ENCODE peak calls at places on chromosomes 4 and X, in four cellular contexts. Z is BJ, Q is foreskin fibroblast, O is RWPE1. P is an unnamed sample.

GRCh38 chr4:180657881-180658280 is 1585.3 kb upstream of the TENM3 start:
- DNase-seq in Z (no peak), Q (no peak), O (no peak), P (no peak)

GRCh38 chrX:111868726-111869638 is 7.0 kb upstream of the TRPC5OS start:
- DNase-seq in Z (no peak), Q (no peak), O (no peak), P (no peak)

GRCh38 chr4:1718095-1718850 is 2.9 kb downstream of the TMEM129 start:
- DNase-seq in Z (no peak), Q (no peak), O (no peak), P (no peak)

GRCh38 chr4:42280327-42281095 is 116.8 kb upstream of the SHISA3 start:
- DNase-seq in Z (no peak), Q (no peak), O (peak), P (no peak)

GRCh38 chr4:88382621-88383020 is 4.0 kb downstream of the HERC6 start:
- DNase-seq in Z (no peak), Q (no peak), O (no peak), P (peak)

GRCh38 chrX:68940601-68941000 is 111.8 kb downstream of the EFNB1 start:
- DNase-seq in Z (no peak), Q (no peak), O (no peak), P (no peak)

GRCh38 chr4:36138221-36138620 is 106.1 kb downstream of the ARAP2 start:
- DNase-seq in Z (no peak), Q (peak), O (peak), P (peak)

GRCh38 chrX:47608130-47608810 is 11.4 kb downstream of the SYN1 start:
- DNase-seq in Z (no peak), Q (peak), O (no peak), P (no peak)

GRCh38 chr4:26709246-26709645 is 125.4 kb downstream of the TBC1D19 start:
- DNase-seq in Z (no peak), Q (no peak), O (no peak), P (no peak)

GRCh38 chr4:45215976-45216542 is 489.7 kb upstream of the GNPDA2 start:
- DNase-seq in Z (no peak), Q (no peak), O (no peak), P (no peak)

GRCh38 chrX:103157511-103158316 is 57.2 kb upstream of the BEX4 start:
- DNase-seq in Z (no peak), Q (peak), O (no peak), P (no peak)

GRCh38 chr4:16443504-16444088 is 217.3 kb upstream of the TAPT1 start:
- DNase-seq in Z (no peak), Q (peak), O (peak), P (no peak)

GRCh38 chr4:25161599-25161960 is 1.3 kb upstream of the SEPSECS start:
- DNase-seq in Z (no peak), Q (peak), O (peak), P (peak)

GRCh38 chrX:39857780-39858179 is 240.0 kb downstream of the BCOR start:
- DNase-seq in Z (no peak), Q (no peak), O (no peak), P (no peak)

GRCh38 chrX:73842541-73843234 is 279.7 kb downstream of the CHIC1 start:
- DNase-seq in Z (no peak), Q (no peak), O (no peak), P (no peak)

GRCh38 chr4:40295572-40295971 is 39.6 kb upstream of the CHRNA9 start:
- DNase-seq in Z (no peak), Q (no peak), O (no peak), P (no peak)

GRCh38 chr4:83238393-83238792 is 46.2 kb downstream of the COQ2 start:
- DNase-seq in Z (no peak), Q (no peak), O (no peak), P (no peak)

GRCh38 chr4:41176357-41176756 is 38.0 kb downstream of the APBB2 start:
- DNase-seq in Z (peak), Q (peak), O (no peak), P (no peak)

GRCh38 chrX:109049416-109049815 is 313.1 kb upstream of the IRS4 start:
- DNase-seq in Z (no peak), Q (no peak), O (no peak), P (no peak)

GRCh38 chr4:26039950-26040349 is 125.9 kb downstream of the SMIM20 start:
- DNase-seq in Z (no peak), Q (peak), O (no peak), P (no peak)

GRCh38 chr4:11635336-11635735 is 206.6 kb upstream of the HS3ST1 start:
- DNase-seq in Z (no peak), Q (peak), O (peak), P (peak)

GRCh38 chrX:123731987-123732678 is 719 bp downstream of the THOC2 start:
- DNase-seq in Z (no peak), Q (peak), O (peak), P (no peak)

GRCh38 chrX:14712096-14712495 is 160.8 kb downstream of the FANCB start:
- DNase-seq in Z (no peak), Q (peak), O (no peak), P (no peak)

GRCh38 chr4:102564399-102564921 is 63.3 kb downstream of the NFKB1 start:
- DNase-seq in Z (no peak), Q (peak), O (peak), P (peak)

GRCh38 chrX:86237482-86237881 is 89.2 kb downstream of the DACH2 start:
- DNase-seq in Z (no peak), Q (no peak), O (no peak), P (no peak)

GRCh38 chr4:147846318-147847135 is 114.6 kb downstream of the ARHGAP10 start:
- DNase-seq in Z (no peak), Q (no peak), O (no peak), P (no peak)

GRCh38 chr4:82621212-82621611 is 59.4 kb upstream of the TMEM150C start:
- DNase-seq in Z (no peak), Q (no peak), O (no peak), P (no peak)

GRCh38 chr4:54678826-54679225 is 21.1 kb downstream of the KIT start:
- DNase-seq in Z (no peak), Q (no peak), O (no peak), P (no peak)

GRCh38 chrX:46333550-46333949 is 211.7 kb downstream of the ZNF674 start:
- DNase-seq in Z (no peak), Q (no peak), O (peak), P (peak)

GRCh38 chr4:6724461-6725111 is 8.6 kb downstream of the BLOC1S4 start:
- DNase-seq in Z (no peak), Q (peak), O (no peak), P (no peak)

GRCh38 chrX:14039344-14039743 is 9.7 kb upstream of the GEMIN8 start:
- DNase-seq in Z (no peak), Q (peak), O (peak), P (no peak)

GRCh38 chr4:184250795-184251679 is 33.4 kb upstream of the ENPP6 start:
- DNase-seq in Z (no peak), Q (peak), O (peak), P (peak)

GRCh38 chrX:114959729-114960128 is 57.7 kb downstream of the IL13RA2 start:
- DNase-seq in Z (no peak), Q (peak), O (peak), P (no peak)

GRCh38 chr4:172553216-172553615 is 615.4 kb upstream of the GALNT7 start:
- DNase-seq in Z (no peak), Q (peak), O (no peak), P (no peak)

GRCh38 chrX:46547857-46548256 is 2.6 kb upstream of the ZNF674 start:
- DNase-seq in Z (peak), Q (peak), O (peak), P (peak)

GRCh38 chrX:54413753-54414152 is 26.5 kb upstream of the TSR2 start:
- DNase-seq in Z (no peak), Q (peak), O (no peak), P (no peak)

GRCh38 chr4:77418333-77418732 is 187.3 kb upstream of the CXCL13 start:
- DNase-seq in Z (no peak), Q (peak), O (peak), P (no peak)

GRCh38 chrX:47166126-47166525 is 21.1 kb downstream of the RBM10 start:
- DNase-seq in Z (no peak), Q (peak), O (no peak), P (no peak)

GRCh38 chr4:52015366-52015765 is 4.8 kb downstream of the LRRC66 start:
- DNase-seq in Z (no peak), Q (no peak), O (no peak), P (no peak)
- TF ChIP-seq CTCF in Z (no peak), Q (no peak), O (no peak), P (peak)

GRCh38 chr4:169410839-169411770 is 140.3 kb upstream of the SH3RF1 start:
- DNase-seq in Z (peak), Q (peak), O (no peak), P (no peak)
- TF ChIP-seq CTCF in Z (no peak), Q (no peak), O (no peak), P (no peak)

GRCh38 chrX:154449618-154450017 is 5.7 kb downstream of the FAM50A start:
- DNase-seq in Z (no peak), Q (no peak), O (no peak), P (no peak)

GRCh38 chrX:154450312-154450711 is 6.4 kb downstream of the FAM50A start:
- DNase-seq in Z (no peak), Q (no peak), O (no peak), P (no peak)

GRCh38 chrX:154448484-154448883 is 4.5 kb downstream of the FAM50A start:
- DNase-seq in Z (no peak), Q (no peak), O (no peak), P (no peak)

GRCh38 chrX:154457491-154458115 is 478 bp upstream of the PLXNA3 start:
- DNase-seq in Z (no peak), Q (peak), O (no peak), P (peak)

DNA sequence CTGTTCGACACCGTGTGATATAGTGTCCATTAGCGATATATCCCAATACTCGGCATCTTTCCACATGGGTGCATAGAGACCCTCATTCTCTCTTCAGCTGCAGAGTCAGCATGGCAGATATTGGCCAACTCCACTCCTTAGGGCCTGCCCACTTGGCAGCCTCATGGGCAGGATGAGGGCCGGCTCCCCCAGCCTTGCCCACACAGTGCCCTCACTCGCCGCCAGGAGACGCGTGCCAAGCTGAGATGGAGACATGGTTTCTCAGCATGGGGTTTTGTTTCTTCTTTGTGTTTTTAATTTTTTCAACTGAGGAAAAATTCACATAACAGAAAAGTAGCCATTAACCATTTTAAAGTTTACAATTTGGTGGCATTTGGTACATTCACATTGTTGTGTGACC is 5.3 kb upstream of the PLXNA3 start:
- DNase-seq in Z (no peak), Q (no peak), O (no peak), P (no peak)
- TF ChIP-seq CTCF in Z (no peak), Q (no peak), O (no peak), P (no peak)

GRCh38 chr4:74805601-74806000 is 11.3 kb upstream of the BTC start:
- DNase-seq in Z (no peak), Q (peak), O (peak), P (peak)
- TF ChIP-seq CTCF in Z (no peak), Q (no peak), O (no peak), P (peak)

DNA sequence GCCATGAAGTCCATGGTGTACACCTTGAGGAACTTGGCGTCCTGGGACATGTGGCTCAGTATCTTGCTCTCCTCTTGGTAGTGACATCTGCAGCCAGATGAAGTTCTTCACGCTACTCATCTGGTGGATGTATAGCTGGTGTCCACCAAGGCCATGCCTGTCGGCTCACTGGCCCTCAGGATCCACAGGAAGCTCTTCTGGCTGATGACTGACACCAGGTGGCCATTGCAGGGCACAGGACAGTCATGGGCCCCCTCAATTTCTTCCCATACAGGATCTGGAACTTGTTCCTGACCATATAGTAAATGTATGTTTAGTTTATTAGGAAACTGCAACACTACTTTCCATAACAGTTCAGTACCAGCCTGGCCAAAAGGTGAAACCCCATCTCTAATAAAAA is 10.3 kb upstream of the CLCN5 start:
- DNase-seq in Z (no peak), Q (no peak), O (no peak), P (no peak)
- TF ChIP-seq CTCF in Z (no peak), Q (no peak), O (no peak), P (no peak)

DNA sequence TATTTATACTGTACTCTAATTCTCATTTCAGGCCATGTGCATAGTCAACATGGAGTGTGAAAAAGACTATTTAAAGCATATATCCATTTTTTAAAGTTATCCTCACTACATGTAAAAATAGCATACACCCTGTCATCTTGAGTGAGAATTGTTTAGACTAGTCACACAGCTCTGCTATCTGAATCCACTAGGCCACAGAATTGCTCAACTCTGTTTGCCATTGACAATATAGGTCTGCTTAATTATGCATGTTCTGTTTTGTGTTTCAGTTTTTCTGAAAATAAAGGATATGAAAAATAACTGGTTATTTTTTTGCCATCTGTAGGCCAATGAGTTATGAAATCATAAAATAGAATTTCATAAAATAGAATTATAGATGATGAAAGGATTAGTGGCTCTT is 27.8 kb upstream of the TEC start:
- DNase-seq in Z (no peak), Q (peak), O (no peak), P (no peak)
- TF ChIP-seq CTCF in Z (no peak), Q (no peak), O (no peak), P (no peak)